ENCODE peak calls at places on chromosome 10, in seven cellular contexts. One of them, this sample, is unnamed.

GRCh38 chr10:17547026-17547425 is 70.1 kb downstream of the HACD1 start:
- DNase-seq in IMR-90: no peak
- DNase-seq in neural progenitor cell: peak
- DNase-seq in astrocyte: peak
- DNase-seq in GM23248: no peak
- DNase-seq in GM23338: no peak
- DNase-seq in fibroblast of lung: peak
- DNase-seq in this sample: peak

GRCh38 chr10:17675638-17676037 is 31.7 kb downstream of the STAM start:
- DNase-seq in IMR-90: no peak
- DNase-seq in neural progenitor cell: peak
- DNase-seq in astrocyte: peak
- DNase-seq in GM23248: peak
- DNase-seq in GM23338: no peak
- DNase-seq in fibroblast of lung: peak
- DNase-seq in this sample: no peak

GRCh38 chr10:71762324-71762723 is 11.0 kb downstream of the VSIR start:
- DNase-seq in IMR-90: no peak
- DNase-seq in neural progenitor cell: no peak
- DNase-seq in astrocyte: no peak
- DNase-seq in GM23248: no peak
- DNase-seq in GM23338: no peak
- DNase-seq in fibroblast of lung: no peak
- DNase-seq in this sample: no peak

GRCh38 chr10:97851341-97852001 is 1.8 kb downstream of the GOLGA7B start:
- DNase-seq in IMR-90: no peak
- DNase-seq in neural progenitor cell: no peak
- DNase-seq in astrocyte: no peak
- DNase-seq in GM23248: no peak
- DNase-seq in GM23338: no peak
- DNase-seq in fibroblast of lung: no peak
- DNase-seq in this sample: peak

GRCh38 chr10:24957624-24958435 is 5.4 kb upstream of the PRTFDC1 start:
- DNase-seq in IMR-90: peak
- DNase-seq in neural progenitor cell: no peak
- DNase-seq in astrocyte: peak
- DNase-seq in GM23248: peak
- DNase-seq in GM23338: no peak
- DNase-seq in fibroblast of lung: peak
- DNase-seq in this sample: no peak

GRCh38 chr10:95265572-95265971 is 25.2 kb downstream of the PDLIM1 start:
- DNase-seq in IMR-90: no peak
- DNase-seq in neural progenitor cell: no peak
- DNase-seq in astrocyte: no peak
- DNase-seq in GM23248: no peak
- DNase-seq in GM23338: no peak
- DNase-seq in fibroblast of lung: no peak
- DNase-seq in this sample: no peak

GRCh38 chr10:90988802-90989201 is 67.9 kb upstream of the ANKRD1 start:
- DNase-seq in IMR-90: no peak
- DNase-seq in neural progenitor cell: no peak
- DNase-seq in astrocyte: no peak
- DNase-seq in GM23248: no peak
- DNase-seq in GM23338: no peak
- DNase-seq in fibroblast of lung: no peak
- DNase-seq in this sample: no peak

GRCh38 chr10:133165556-133166503 is 5.8 kb downstream of the KNDC1 start:
- DNase-seq in IMR-90: no peak
- DNase-seq in neural progenitor cell: no peak
- DNase-seq in astrocyte: no peak
- DNase-seq in GM23248: no peak
- DNase-seq in GM23338: no peak
- DNase-seq in fibroblast of lung: no peak
- DNase-seq in this sample: peak

GRCh38 chr10:48457949-48458661 is 146.8 kb downstream of the ARHGAP22 start:
- DNase-seq in IMR-90: no peak
- DNase-seq in neural progenitor cell: no peak
- DNase-seq in astrocyte: no peak
- DNase-seq in GM23248: no peak
- DNase-seq in GM23338: no peak
- DNase-seq in fibroblast of lung: no peak
- DNase-seq in this sample: peak

GRCh38 chr10:19756919-19757318 is 59.3 kb upstream of the PLXDC2 start:
- DNase-seq in IMR-90: no peak
- DNase-seq in neural progenitor cell: no peak
- DNase-seq in astrocyte: no peak
- DNase-seq in GM23248: peak
- DNase-seq in GM23338: no peak
- DNase-seq in fibroblast of lung: no peak
- DNase-seq in this sample: no peak

GRCh38 chr10:58477122-58477521 is 35.5 kb upstream of the BICC1 start:
- DNase-seq in IMR-90: peak
- DNase-seq in neural progenitor cell: peak
- DNase-seq in astrocyte: peak
- DNase-seq in GM23248: peak
- DNase-seq in GM23338: peak
- DNase-seq in fibroblast of lung: peak
- DNase-seq in this sample: peak

GRCh38 chr10:79403441-79404230 is 41.8 kb downstream of the ZCCHC24 start:
- DNase-seq in IMR-90: no peak
- DNase-seq in neural progenitor cell: peak
- DNase-seq in astrocyte: peak
- DNase-seq in GM23248: no peak
- DNase-seq in GM23338: no peak
- DNase-seq in fibroblast of lung: peak
- DNase-seq in this sample: peak

GRCh38 chr10:86267286-86268195 is 99.1 kb downstream of the GRID1 start:
- DNase-seq in IMR-90: no peak
- DNase-seq in neural progenitor cell: peak
- DNase-seq in astrocyte: no peak
- DNase-seq in GM23248: no peak
- DNase-seq in GM23338: no peak
- DNase-seq in fibroblast of lung: no peak
- DNase-seq in this sample: no peak

GRCh38 chr10:35372329-35372728 is 36.0 kb downstream of the CCNY start:
- DNase-seq in IMR-90: no peak
- DNase-seq in neural progenitor cell: no peak
- DNase-seq in astrocyte: peak
- DNase-seq in GM23248: peak
- DNase-seq in GM23338: no peak
- DNase-seq in fibroblast of lung: peak
- DNase-seq in this sample: no peak

GRCh38 chr10:31467791-31468535 is 148.9 kb downstream of the ZEB1 start:
- DNase-seq in IMR-90: no peak
- DNase-seq in neural progenitor cell: peak
- DNase-seq in astrocyte: peak
- DNase-seq in GM23248: peak
- DNase-seq in GM23338: peak
- DNase-seq in fibroblast of lung: peak
- DNase-seq in this sample: peak

GRCh38 chr10:124569623-124570470 is 108.2 kb downstream of the LHPP start:
- DNase-seq in IMR-90: no peak
- DNase-seq in neural progenitor cell: no peak
- DNase-seq in astrocyte: no peak
- DNase-seq in GM23248: no peak
- DNase-seq in GM23338: no peak
- DNase-seq in fibroblast of lung: no peak
- DNase-seq in this sample: peak

GRCh38 chr10:6492896-6493295 is 87.2 kb downstream of the PRKCQ start:
- DNase-seq in IMR-90: no peak
- DNase-seq in neural progenitor cell: no peak
- DNase-seq in astrocyte: no peak
- DNase-seq in GM23248: no peak
- DNase-seq in GM23338: no peak
- DNase-seq in fibroblast of lung: no peak
- DNase-seq in this sample: no peak

GRCh38 chr10:71713135-71714040 is 6.2 kb downstream of the C10orf105 start:
- DNase-seq in IMR-90: peak
- DNase-seq in neural progenitor cell: no peak
- DNase-seq in astrocyte: peak
- DNase-seq in GM23248: peak
- DNase-seq in GM23338: peak
- DNase-seq in fibroblast of lung: peak
- DNase-seq in this sample: peak

GRCh38 chr10:43234471-43235041 is 32.3 kb downstream of the RASGEF1A start:
- DNase-seq in IMR-90: no peak
- DNase-seq in neural progenitor cell: no peak
- DNase-seq in astrocyte: no peak
- DNase-seq in GM23248: no peak
- DNase-seq in GM23338: no peak
- DNase-seq in fibroblast of lung: no peak
- DNase-seq in this sample: peak

GRCh38 chr10:80144302-80145131 is 12.0 kb downstream of the PLAC9 start:
- DNase-seq in IMR-90: no peak
- DNase-seq in neural progenitor cell: no peak
- DNase-seq in astrocyte: no peak
- DNase-seq in GM23248: peak
- DNase-seq in GM23338: no peak
- DNase-seq in fibroblast of lung: no peak
- DNase-seq in this sample: peak

GRCh38 chr10:113199459-113199858 is 249.4 kb downstream of the TCF7L2 start:
- DNase-seq in IMR-90: peak
- DNase-seq in neural progenitor cell: no peak
- DNase-seq in astrocyte: peak
- DNase-seq in GM23248: peak
- DNase-seq in GM23338: no peak
- DNase-seq in fibroblast of lung: peak
- DNase-seq in this sample: no peak

GRCh38 chr10:21764790-21765189 is 230.8 kb downstream of the MLLT10 start:
- DNase-seq in IMR-90: no peak
- DNase-seq in neural progenitor cell: no peak
- DNase-seq in astrocyte: no peak
- DNase-seq in GM23248: no peak
- DNase-seq in GM23338: no peak
- DNase-seq in fibroblast of lung: no peak
- DNase-seq in this sample: no peak

GRCh38 chr10:30454744-30455498 is 20.9 kb downstream of the MAP3K8 start:
- DNase-seq in IMR-90: peak
- DNase-seq in neural progenitor cell: no peak
- DNase-seq in astrocyte: peak
- DNase-seq in GM23248: peak
- DNase-seq in GM23338: no peak
- DNase-seq in fibroblast of lung: peak
- DNase-seq in this sample: peak

GRCh38 chr10:47405829-47406547 is 21.9 kb upstream of the ZNF488 start:
- DNase-seq in IMR-90: no peak
- DNase-seq in neural progenitor cell: no peak
- DNase-seq in astrocyte: no peak
- DNase-seq in GM23248: no peak
- DNase-seq in GM23338: no peak
- DNase-seq in fibroblast of lung: no peak
- DNase-seq in this sample: no peak

GRCh38 chr10:101230185-101230917 is 1.1 kb upstream of the LBX1 start:
- DNase-seq in IMR-90: no peak
- DNase-seq in neural progenitor cell: no peak
- DNase-seq in astrocyte: no peak
- DNase-seq in GM23248: peak
- DNase-seq in GM23338: peak
- DNase-seq in fibroblast of lung: no peak
- DNase-seq in this sample: peak

GRCh38 chr10:58560068-58560467 is 47.4 kb downstream of the BICC1 start:
- DNase-seq in IMR-90: no peak
- DNase-seq in neural progenitor cell: no peak
- DNase-seq in astrocyte: no peak
- DNase-seq in GM23248: no peak
- DNase-seq in GM23338: no peak
- DNase-seq in fibroblast of lung: no peak
- DNase-seq in this sample: no peak

GRCh38 chr10:115295213-115295805 is 202.1 kb downstream of the ATRNL1 start:
- DNase-seq in IMR-90: no peak
- DNase-seq in neural progenitor cell: no peak
- DNase-seq in astrocyte: no peak
- DNase-seq in GM23248: no peak
- DNase-seq in GM23338: no peak
- DNase-seq in fibroblast of lung: no peak
- DNase-seq in this sample: no peak

GRCh38 chr10:23150081-23150480 is 42.0 kb upstream of the PTF1A start:
- DNase-seq in IMR-90: no peak
- DNase-seq in neural progenitor cell: no peak
- DNase-seq in astrocyte: no peak
- DNase-seq in GM23248: no peak
- DNase-seq in GM23338: no peak
- DNase-seq in fibroblast of lung: no peak
- DNase-seq in this sample: no peak
- H3K4me2 ChIP-seq in IMR-90: no peak
- H3K4me2 ChIP-seq in neural progenitor cell: no peak
- H3K4me2 ChIP-seq in astrocyte: no peak
- H3K4me2 ChIP-seq in GM23248: no peak
- H3K4me2 ChIP-seq in GM23338: no peak
- H3K4me2 ChIP-seq in fibroblast of lung: no peak
- H3K4me2 ChIP-seq in this sample: no peak

GRCh38 chr10:50384238-50384637 is 132.9 kb upstream of the ASAH2 start:
- DNase-seq in IMR-90: no peak
- DNase-seq in neural progenitor cell: no peak
- DNase-seq in astrocyte: no peak
- DNase-seq in GM23248: no peak
- DNase-seq in GM23338: no peak
- DNase-seq in fibroblast of lung: no peak
- DNase-seq in this sample: no peak
- H3K27ac ChIP-seq in IMR-90: no peak
- H3K27ac ChIP-seq in neural progenitor cell: no peak
- H3K27ac ChIP-seq in astrocyte: no peak
- H3K27ac ChIP-seq in GM23248: no peak
- H3K27ac ChIP-seq in GM23338: no peak
- H3K27ac ChIP-seq in fibroblast of lung: no peak
- H3K27ac ChIP-seq in this sample: no peak

DNA sequence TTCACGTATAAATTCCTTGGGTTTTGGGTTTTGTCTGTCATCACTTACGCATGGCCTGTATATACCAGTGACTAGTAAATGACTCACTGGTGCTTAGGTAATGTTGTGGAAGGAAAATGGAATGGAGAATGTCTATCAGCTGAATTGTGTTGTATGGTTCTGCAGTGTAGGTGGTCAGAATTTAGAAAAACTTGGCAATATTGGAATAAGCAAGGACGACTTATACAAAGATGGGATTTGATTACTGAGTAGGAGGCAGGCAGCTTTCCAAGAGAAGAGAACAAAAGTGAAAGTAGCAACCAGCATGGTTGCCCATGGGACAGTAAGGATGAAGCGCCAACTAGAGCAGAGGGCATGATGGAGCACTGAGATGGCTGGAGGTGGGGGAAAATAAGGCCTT is 168.6 kb upstream of the CSTF2T start:
- DNase-seq in IMR-90: peak
- DNase-seq in neural progenitor cell: no peak
- DNase-seq in astrocyte: peak
- DNase-seq in GM23248: peak
- DNase-seq in GM23338: no peak
- DNase-seq in fibroblast of lung: peak
- DNase-seq in this sample: no peak
- H3K4me2 ChIP-seq in IMR-90: peak
- H3K4me2 ChIP-seq in neural progenitor cell: no peak
- H3K4me2 ChIP-seq in astrocyte: peak
- H3K4me2 ChIP-seq in GM23248: peak
- H3K4me2 ChIP-seq in GM23338: no peak
- H3K4me2 ChIP-seq in fibroblast of lung: peak
- H3K4me2 ChIP-seq in this sample: peak

DNA sequence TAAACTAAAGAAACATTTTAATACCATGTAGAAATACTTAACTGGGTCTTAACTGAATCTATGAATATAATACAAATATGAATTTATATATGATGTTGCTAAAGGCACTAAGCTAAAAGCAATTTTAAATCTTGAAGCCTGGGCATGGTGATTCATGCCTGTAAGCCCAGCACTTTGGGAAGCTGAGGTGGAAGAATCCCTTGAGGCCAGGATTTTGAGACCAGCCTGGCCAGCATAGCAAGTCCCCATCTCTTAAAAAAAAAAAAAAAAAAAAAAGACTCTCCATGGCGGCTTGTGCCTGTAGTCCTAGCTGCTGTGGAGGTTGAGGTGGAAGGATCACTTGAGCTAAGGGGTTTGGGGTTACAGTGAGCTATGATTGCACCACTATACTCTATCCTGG is 95.3 kb downstream of the CCSER2 start:
- DNase-seq in IMR-90: peak
- DNase-seq in neural progenitor cell: no peak
- DNase-seq in astrocyte: no peak
- DNase-seq in GM23248: peak
- DNase-seq in GM23338: no peak
- DNase-seq in fibroblast of lung: no peak
- DNase-seq in this sample: no peak
- H3K27ac ChIP-seq in IMR-90: peak
- H3K27ac ChIP-seq in neural progenitor cell: no peak
- H3K27ac ChIP-seq in astrocyte: peak
- H3K27ac ChIP-seq in GM23248: peak
- H3K27ac ChIP-seq in GM23338: no peak
- H3K27ac ChIP-seq in fibroblast of lung: peak
- H3K27ac ChIP-seq in this sample: peak

This sample was measured in osteoblast.